ENCODE peak calls at places on chromosome 14, in ten cellular contexts. X is A172, E is K562, R is coronary artery, V is memory B cell, F is GM06990, D is astrocyte of the spinal cord, N is uterus, T is H9, I is ACHN. Y is an unnamed sample.

GRCh38 chr14:21833836-21834235 is 160.2 kb upstream of the OR4E1 start:
- DNase-seq in F (no peak), I (no peak), E (no peak), X (no peak), T (no peak), R (no peak), N (no peak), D (no peak), V (no peak), Y (no peak)

GRCh38 chr14:85131523-85131922 is 398.4 kb upstream of the FLRT2 start:
- DNase-seq in I (no peak), R (no peak), N (no peak), X (no peak), E (no peak), T (peak), F (no peak), D (no peak), V (no peak), Y (no peak)

GRCh38 chr14:93892923-93893549 is 34.1 kb upstream of the FAM181A start:
- DNase-seq in T (peak), I (peak), E (peak), X (peak), F (peak), D (peak), N (peak), V (peak), R (no peak), Y (no peak)

GRCh38 chr14:24556756-24557155 is 19.3 kb downstream of the CTSG start:
- DNase-seq in R (no peak), V (no peak), F (no peak), T (no peak), D (peak), E (no peak), X (peak), N (no peak), I (peak), Y (no peak)

GRCh38 chr14:36866867-36867266 is 205.2 kb downstream of the PAX9 start:
- DNase-seq in V (no peak), E (no peak), X (no peak), I (no peak), F (peak), N (no peak), R (no peak), T (no peak), D (no peak), Y (no peak)

GRCh38 chr14:75615200-75615599 is 36.8 kb downstream of the FLVCR2 start:
- DNase-seq in V (peak), T (no peak), D (no peak), N (no peak), R (no peak), I (no peak), E (no peak), X (no peak), F (peak), Y (no peak)

GRCh38 chr14:75440733-75441474 is 13.1 kb downstream of the JDP2 start:
- DNase-seq in N (peak), R (no peak), E (no peak), F (no peak), D (peak), X (no peak), V (no peak), T (peak), I (no peak), Y (no peak)

GRCh38 chr14:22464422-22465142 is 124.4 kb downstream of the DAD1 start:
- DNase-seq in I (no peak), E (no peak), F (peak), T (no peak), R (no peak), V (no peak), D (no peak), X (no peak), N (no peak), Y (no peak)

GRCh38 chr14:61662437-61663311 is 32.6 kb upstream of the HIF1A start:
- DNase-seq in T (no peak), N (no peak), I (peak), D (peak), V (no peak), R (no peak), F (peak), X (peak), E (peak), Y (no peak)

GRCh38 chr14:39467889-39468524 is 35.8 kb upstream of the FBXO33 start:
- DNase-seq in D (peak), I (peak), X (peak), V (no peak), F (peak), N (no peak), T (peak), E (no peak), R (no peak), Y (no peak)

GRCh38 chr14:97283450-97284230 is 486.5 kb downstream of the VRK1 start:
- DNase-seq in T (no peak), R (peak), E (no peak), I (no peak), D (no peak), N (no peak), F (no peak), V (no peak), X (peak), Y (no peak)

GRCh38 chr14:43729149-43729548 is 777.9 kb downstream of the FSCB start:
- DNase-seq in T (no peak), D (no peak), X (no peak), E (no peak), R (no peak), I (no peak), N (no peak), V (no peak), F (no peak), Y (no peak)

GRCh38 chr14:23185046-23185445 is 1.6 kb upstream of the SLC7A8 start:
- DNase-seq in R (no peak), V (no peak), F (no peak), N (no peak), I (no peak), T (no peak), X (peak), D (peak), E (no peak), Y (no peak)

GRCh38 chr14:97185186-97185585 is 388.0 kb downstream of the VRK1 start:
- DNase-seq in T (no peak), D (peak), F (no peak), R (no peak), V (no peak), X (no peak), E (no peak), N (no peak), I (peak), Y (no peak)

GRCh38 chr14:104358528-104359300 is 220.3 kb downstream of the KIF26A start:
- DNase-seq in D (no peak), F (no peak), X (no peak), T (peak), E (no peak), N (no peak), R (peak), I (no peak), V (no peak), Y (no peak)

GRCh38 chr14:83689265-83689664 is 1840.7 kb upstream of the FLRT2 start:
- DNase-seq in T (no peak), N (no peak), V (no peak), I (no peak), X (no peak), R (no peak), D (no peak), E (no peak), F (no peak), Y (no peak)

GRCh38 chr14:74973003-74973614 is 17.7 kb upstream of the PGF start:
- DNase-seq in T (no peak), N (peak), X (no peak), F (no peak), I (no peak), V (no peak), R (no peak), D (peak), E (no peak), Y (peak)

GRCh38 chr14:42172304-42172703 is 565.6 kb downstream of the LRFN5 start:
- DNase-seq in F (no peak), X (no peak), V (no peak), I (no peak), R (no peak), T (no peak), D (no peak), N (no peak), E (no peak), Y (no peak)

GRCh38 chr14:104697892-104698583 is 8.6 kb downstream of the INF2 start:
- DNase-seq in F (no peak), N (no peak), X (no peak), R (no peak), T (no peak), E (no peak), I (no peak), V (no peak), D (no peak), Y (no peak)

GRCh38 chr14:92847220-92848148 is 53.4 kb downstream of the GOLGA5 start:
- DNase-seq in F (no peak), N (no peak), D (no peak), V (no peak), R (no peak), E (no peak), T (no peak), I (no peak), X (no peak), Y (no peak)

GRCh38 chr14:29805415-29806123 is 122.1 kb downstream of the PRKD1 start:
- DNase-seq in R (no peak), T (no peak), X (peak), D (peak), E (peak), N (peak), V (no peak), I (peak), F (no peak), Y (no peak)

GRCh38 chr14:93003945-93004698 is 81.2 kb downstream of the CHGA start:
- DNase-seq in T (no peak), F (no peak), E (no peak), I (no peak), V (no peak), D (no peak), N (peak), R (no peak), X (no peak), Y (no peak)

GRCh38 chr14:20469890-20470858 is 968 bp downstream of the PNP start:
- DNase-seq in X (peak), I (peak), F (peak), T (peak), N (peak), E (no peak), R (peak), V (peak), D (peak), Y (no peak)

GRCh38 chr14:105836160-105836559 is 309.8 kb downstream of the TMEM121 start:
- DNase-seq in F (no peak), N (no peak), R (no peak), E (no peak), I (no peak), D (no peak), T (peak), V (no peak), X (no peak), Y (no peak)

GRCh38 chr14:89957791-89958190 is 2.1 kb downstream of the TDP1 start:
- DNase-seq in D (no peak), V (no peak), X (peak), N (no peak), F (no peak), E (no peak), R (no peak), I (peak), T (peak), Y (no peak)

GRCh38 chr14:23054000-23054811 is 3.1 kb downstream of the CDH24 start:
- DNase-seq in F (no peak), I (no peak), D (no peak), N (no peak), E (peak), V (no peak), R (no peak), T (peak), X (no peak), Y (no peak)

GRCh38 chr14:84228702-84229101 is 1301.2 kb upstream of the FLRT2 start:
- DNase-seq in V (no peak), T (no peak), F (no peak), I (no peak), N (no peak), D (peak), X (no peak), R (no peak), E (no peak), Y (no peak)

GRCh38 chr14:94663965-94664704 is 51.9 kb downstream of the SERPINA3 start:
- DNase-seq in I (no peak), R (peak), V (no peak), D (no peak), N (no peak), T (no peak), X (no peak), F (no peak), E (no peak), Y (no peak)

Y was measured in vagina.